ENCODE peak calls at places on chromosomes 7 and 10, in five cellular contexts. One of them, this sample, is unnamed. For H3K4me1 and H3K9me3, the result is how much of the 10 kb centered on the place peaks cover.

GRCh38 chr10:59465089-59465488 is 102.7 kb upstream of the FAM13C start:
- DNase-seq in PC-9: no peak
- DNase-seq in K562: no peak
- DNase-seq in MM.1S: no peak
- DNase-seq in A549: peak
- DNase-seq in this sample: peak

GRCh38 chr7:137331378-137331777 is 12.2 kb downstream of the PTN start:
- DNase-seq in A549: no peak
- DNase-seq in PC-9: no peak
- DNase-seq in MM.1S: no peak
- DNase-seq in K562: no peak
- DNase-seq in this sample: no peak

GRCh38 chr7:152923711-152924110 is 164.2 kb downstream of the ACTR3B start:
- DNase-seq in PC-9: no peak
- DNase-seq in K562: no peak
- DNase-seq in A549: no peak
- DNase-seq in MM.1S: no peak
- DNase-seq in this sample: no peak

GRCh38 chr7:24728503-24729364 is 28.5 kb downstream of the GSDME start:
- DNase-seq in A549: no peak
- DNase-seq in K562: no peak
- DNase-seq in PC-9: no peak
- DNase-seq in MM.1S: no peak
- DNase-seq in this sample: no peak

GRCh38 chr10:110529596-110530011 is 31.9 kb downstream of the DUSP5 start:
- DNase-seq in PC-9: no peak
- DNase-seq in K562: no peak
- DNase-seq in MM.1S: no peak
- DNase-seq in A549: no peak
- DNase-seq in this sample: no peak

GRCh38 chr7:3825491-3825890 is 524.4 kb downstream of the SDK1 start:
- DNase-seq in K562: no peak
- DNase-seq in PC-9: no peak
- DNase-seq in A549: no peak
- DNase-seq in MM.1S: no peak
- DNase-seq in this sample: no peak

GRCh38 chr7:55188590-55189446 is 170.0 kb downstream of the EGFR start:
- DNase-seq in A549: no peak
- DNase-seq in PC-9: no peak
- DNase-seq in MM.1S: no peak
- DNase-seq in K562: peak
- DNase-seq in this sample: no peak

GRCh38 chr10:55287346-55287745 is 486.3 kb upstream of the PCDH15 start:
- DNase-seq in PC-9: no peak
- DNase-seq in A549: no peak
- DNase-seq in K562: no peak
- DNase-seq in MM.1S: no peak
- DNase-seq in this sample: no peak

GRCh38 chr7:31648288-31648687 is 38.7 kb upstream of the PPP1R17 start:
- DNase-seq in MM.1S: no peak
- DNase-seq in A549: peak
- DNase-seq in K562: no peak
- DNase-seq in PC-9: no peak
- DNase-seq in this sample: no peak

GRCh38 chr7:95205821-95206220 is 118.5 kb downstream of the PON1 start:
- DNase-seq in A549: peak
- DNase-seq in K562: no peak
- DNase-seq in MM.1S: no peak
- DNase-seq in PC-9: peak
- DNase-seq in this sample: peak

GRCh38 chr7:20543565-20543964 is 71.9 kb upstream of the ABCB5 start:
- DNase-seq in MM.1S: no peak
- DNase-seq in PC-9: no peak
- DNase-seq in K562: no peak
- DNase-seq in A549: no peak
- DNase-seq in this sample: no peak

GRCh38 chr7:83547526-83547925 is 101.4 kb downstream of the SEMA3E start:
- DNase-seq in K562: no peak
- DNase-seq in PC-9: peak
- DNase-seq in A549: peak
- DNase-seq in MM.1S: peak
- DNase-seq in this sample: no peak

GRCh38 chr7:33868151-33868550 is 37.2 kb upstream of the BMPER start:
- DNase-seq in MM.1S: no peak
- DNase-seq in K562: no peak
- DNase-seq in PC-9: no peak
- DNase-seq in A549: no peak
- DNase-seq in this sample: no peak

GRCh38 chr7:151010307-151011096 is 13.8 kb downstream of the ATG9B start:
- DNase-seq in PC-9: peak
- DNase-seq in MM.1S: no peak
- DNase-seq in K562: peak
- DNase-seq in A549: no peak
- DNase-seq in this sample: no peak

GRCh38 chr7:55189447-55189760 is 170.6 kb downstream of the EGFR start:
- DNase-seq in PC-9: no peak
- DNase-seq in K562: no peak
- DNase-seq in MM.1S: no peak
- DNase-seq in A549: no peak
- DNase-seq in this sample: no peak

GRCh38 chr7:137669706-137670105 is 177.1 kb downstream of the DGKI start:
- DNase-seq in MM.1S: no peak
- DNase-seq in A549: no peak
- DNase-seq in PC-9: no peak
- DNase-seq in K562: no peak
- DNase-seq in this sample: no peak

GRCh38 chr7:101121996-101122932 is 4.6 kb upstream of the SERPINE1 start:
- DNase-seq in K562: peak
- DNase-seq in PC-9: peak
- DNase-seq in A549: peak
- DNase-seq in MM.1S: no peak
- DNase-seq in this sample: peak

GRCh38 chr10:5509691-5510090 is 10.3 kb upstream of the CALML5 start:
- DNase-seq in PC-9: no peak
- DNase-seq in K562: no peak
- DNase-seq in MM.1S: no peak
- DNase-seq in A549: no peak
- DNase-seq in this sample: no peak

GRCh38 chr10:129471447-129471846 is 4.4 kb downstream of the MGMT start:
- DNase-seq in A549: no peak
- DNase-seq in K562: no peak
- DNase-seq in MM.1S: no peak
- DNase-seq in PC-9: no peak
- DNase-seq in this sample: no peak

GRCh38 chr10:24456319-24456718 is 247.4 kb downstream of the KIAA1217 start:
- DNase-seq in A549: peak
- DNase-seq in MM.1S: no peak
- DNase-seq in K562: no peak
- DNase-seq in PC-9: peak
- DNase-seq in this sample: no peak

GRCh38 chr7:80481196-80481884 is 30.5 kb downstream of the GNAT3 start:
- DNase-seq in MM.1S: no peak
- DNase-seq in A549: peak
- DNase-seq in K562: no peak
- DNase-seq in PC-9: peak
- DNase-seq in this sample: peak

GRCh38 chr7:79227035-79227434 is 226.4 kb downstream of the MAGI2 start:
- DNase-seq in PC-9: no peak
- DNase-seq in K562: no peak
- DNase-seq in A549: no peak
- DNase-seq in MM.1S: no peak
- DNase-seq in this sample: peak

GRCh38 chr7:1290262-1291039 is 57.8 kb downstream of the UNCX start:
- DNase-seq in MM.1S: no peak
- DNase-seq in A549: peak
- DNase-seq in K562: no peak
- DNase-seq in PC-9: no peak
- DNase-seq in this sample: peak

GRCh38 chr7:137474627-137475026 is 131.1 kb upstream of the PTN start:
- DNase-seq in A549: no peak
- DNase-seq in MM.1S: no peak
- DNase-seq in PC-9: no peak
- DNase-seq in K562: no peak
- DNase-seq in this sample: no peak

GRCh38 chr10:3754727-3755439 is 30.1 kb downstream of the KLF6 start:
- DNase-seq in K562: peak
- DNase-seq in PC-9: peak
- DNase-seq in MM.1S: no peak
- DNase-seq in A549: peak
- DNase-seq in this sample: no peak

DNA sequence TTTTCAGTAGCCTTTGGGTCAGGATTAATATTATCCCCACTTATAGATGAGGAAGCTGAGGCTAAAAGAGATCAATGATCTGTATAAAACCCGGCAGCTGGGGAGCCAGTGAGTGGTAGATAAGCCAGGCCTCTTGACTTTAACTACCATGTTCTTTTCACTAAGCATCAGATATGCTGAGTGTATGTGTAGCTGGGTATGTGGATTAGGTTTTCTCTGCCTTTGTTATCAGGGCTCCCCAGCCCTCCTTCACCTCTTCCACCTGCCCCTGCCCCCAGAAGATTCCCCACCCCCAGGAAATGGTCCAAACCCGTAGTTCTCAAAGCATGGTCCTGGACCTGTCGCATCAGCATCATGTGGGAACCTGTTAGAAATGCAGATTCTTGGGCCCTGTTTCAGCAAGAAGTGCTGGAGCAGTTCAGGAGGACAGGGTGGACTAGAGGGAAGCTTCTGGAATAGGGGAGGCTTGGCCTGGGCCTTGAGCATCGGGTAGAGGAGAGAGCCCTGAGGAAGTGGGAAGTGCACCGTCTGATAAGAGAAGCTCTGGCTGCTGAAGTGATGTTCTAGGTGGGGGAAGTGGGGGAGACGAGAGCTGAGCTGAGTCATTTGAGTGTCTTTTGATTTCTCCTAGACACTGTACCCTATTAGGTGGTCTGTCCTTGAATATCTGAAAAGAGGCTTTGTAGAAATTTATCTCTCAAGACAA is 101.3 kb downstream of the HIF1AN start:
- DNase-seq in MM.1S: no peak
- DNase-seq in A549: no peak
- DNase-seq in K562: peak
- DNase-seq in PC-9: no peak
- DNase-seq in this sample: no peak
- H3K4me1 ChIP-seq in MM.1S: under half
- H3K4me1 ChIP-seq in A549: under half
- H3K4me1 ChIP-seq in K562: under half
- H3K4me1 ChIP-seq in PC-9: under half
- H3K4me1 ChIP-seq in this sample: under half

GRCh38 chr7:158506626-158507025 is 81.0 kb downstream of the PTPRN2 start:
- DNase-seq in MM.1S: no peak
- DNase-seq in K562: no peak
- DNase-seq in PC-9: no peak
- DNase-seq in A549: no peak
- DNase-seq in this sample: no peak

GRCh38 chr7:158512042-158512441 is 75.6 kb downstream of the PTPRN2 start:
- DNase-seq in K562: no peak
- DNase-seq in MM.1S: no peak
- DNase-seq in PC-9: no peak
- DNase-seq in A549: no peak
- DNase-seq in this sample: no peak

GRCh38 chr7:158507917-158508316 is 79.7 kb downstream of the PTPRN2 start:
- DNase-seq in MM.1S: no peak
- DNase-seq in K562: no peak
- DNase-seq in A549: no peak
- DNase-seq in PC-9: no peak
- DNase-seq in this sample: no peak

GRCh38 chr7:158505683-158506082 is 81.9 kb downstream of the PTPRN2 start:
- DNase-seq in A549: no peak
- DNase-seq in PC-9: no peak
- DNase-seq in K562: no peak
- DNase-seq in MM.1S: no peak
- DNase-seq in this sample: no peak

GRCh38 chr7:158508802-158509385 is 78.7 kb downstream of the PTPRN2 start:
- DNase-seq in MM.1S: no peak
- DNase-seq in PC-9: no peak
- DNase-seq in K562: peak
- DNase-seq in A549: no peak
- DNase-seq in this sample: no peak
- H3K9me3 ChIP-seq in MM.1S: under half
- H3K9me3 ChIP-seq in PC-9: under half
- H3K9me3 ChIP-seq in K562: under half
- H3K9me3 ChIP-seq in A549: half or more
- H3K9me3 ChIP-seq in this sample: under half

GRCh38 chr10:1736180-1736971 is 949 bp downstream of the ADARB2 start:
- DNase-seq in PC-9: no peak
- DNase-seq in MM.1S: no peak
- DNase-seq in A549: no peak
- DNase-seq in K562: no peak
- DNase-seq in this sample: no peak
- H3K4me3 ChIP-seq in PC-9: no peak
- H3K4me3 ChIP-seq in MM.1S: no peak
- H3K4me3 ChIP-seq in A549: no peak
- H3K4me3 ChIP-seq in K562: no peak
- H3K4me3 ChIP-seq in this sample: no peak

DNA sequence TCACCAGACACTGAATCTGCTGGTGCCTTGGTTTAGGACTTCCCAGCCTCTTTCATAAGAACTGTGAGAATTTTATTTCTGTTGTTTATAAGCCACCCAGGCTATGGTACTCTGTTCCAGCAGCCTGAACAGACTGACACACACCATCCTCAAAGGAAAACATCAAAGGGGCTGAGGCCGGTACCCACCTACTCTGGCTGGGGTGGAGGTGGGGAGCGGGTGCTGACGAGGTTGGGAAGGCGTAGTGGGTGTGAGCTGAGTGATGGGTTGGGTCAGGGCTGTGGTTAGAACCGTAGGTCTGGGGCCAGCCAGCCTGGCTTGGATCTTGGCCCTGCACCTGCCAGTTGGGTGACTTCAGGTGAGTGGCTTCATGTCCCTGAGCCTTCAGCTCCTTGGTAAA is 136.3 kb downstream of the SH3PXD2A start:
- DNase-seq in PC-9: no peak
- DNase-seq in MM.1S: no peak
- DNase-seq in K562: no peak
- DNase-seq in A549: no peak
- DNase-seq in this sample: no peak
- H3K4me1 ChIP-seq in PC-9: under half
- H3K4me1 ChIP-seq in MM.1S: under half
- H3K4me1 ChIP-seq in K562: under half
- H3K4me1 ChIP-seq in A549: under half
- H3K4me1 ChIP-seq in this sample: under half

This sample was measured in HAP-1.